ENCODE peak calls at places on chromosome 11, in ten cellular contexts. One of them, this sample, is unnamed.

GRCh38 chr11:46918087-46918751 is at the start of gene LRP4:
- DNase-seq in tibial artery: no peak
- DNase-seq in tibial nerve: no peak
- DNase-seq in H1: no peak
- DNase-seq in Peyer's patch: peak
- DNase-seq in RWPE2: no peak
- DNase-seq in DND-41: peak
- DNase-seq in GM13976: peak
- DNase-seq in HFF-Myc: no peak
- DNase-seq in psoas muscle: peak
- DNase-seq in this sample: peak

GRCh38 chr11:15918674-15919073 is 437.7 kb downstream of the SOX6 start:
- DNase-seq in tibial artery: no peak
- DNase-seq in tibial nerve: no peak
- DNase-seq in H1: no peak
- DNase-seq in Peyer's patch: no peak
- DNase-seq in RWPE2: no peak
- DNase-seq in DND-41: no peak
- DNase-seq in GM13976: no peak
- DNase-seq in HFF-Myc: no peak
- DNase-seq in psoas muscle: no peak
- DNase-seq in this sample: no peak

GRCh38 chr11:95512682-95513081 is 276.9 kb downstream of the FAM76B start:
- DNase-seq in tibial artery: peak
- DNase-seq in tibial nerve: peak
- DNase-seq in H1: no peak
- DNase-seq in Peyer's patch: peak
- DNase-seq in RWPE2: peak
- DNase-seq in DND-41: no peak
- DNase-seq in GM13976: no peak
- DNase-seq in HFF-Myc: no peak
- DNase-seq in psoas muscle: peak
- DNase-seq in this sample: peak

GRCh38 chr11:132744771-132745170 is 787.5 kb downstream of the OPCML start:
- DNase-seq in tibial artery: no peak
- DNase-seq in tibial nerve: no peak
- DNase-seq in H1: no peak
- DNase-seq in Peyer's patch: no peak
- DNase-seq in RWPE2: no peak
- DNase-seq in DND-41: no peak
- DNase-seq in GM13976: no peak
- DNase-seq in HFF-Myc: no peak
- DNase-seq in psoas muscle: no peak
- DNase-seq in this sample: no peak

GRCh38 chr11:34104680-34105078 is 750 bp upstream of the NAT10 start:
- DNase-seq in tibial artery: no peak
- DNase-seq in tibial nerve: no peak
- DNase-seq in H1: no peak
- DNase-seq in Peyer's patch: no peak
- DNase-seq in RWPE2: no peak
- DNase-seq in DND-41: no peak
- DNase-seq in GM13976: no peak
- DNase-seq in HFF-Myc: no peak
- DNase-seq in psoas muscle: no peak
- DNase-seq in this sample: no peak

GRCh38 chr11:31236052-31236652 is 133.4 kb downstream of the DCDC1 start:
- DNase-seq in tibial artery: no peak
- DNase-seq in tibial nerve: no peak
- DNase-seq in H1: no peak
- DNase-seq in Peyer's patch: no peak
- DNase-seq in RWPE2: no peak
- DNase-seq in DND-41: no peak
- DNase-seq in GM13976: no peak
- DNase-seq in HFF-Myc: no peak
- DNase-seq in psoas muscle: no peak
- DNase-seq in this sample: no peak

GRCh38 chr11:95704865-95705264 is 84.7 kb downstream of the FAM76B start:
- DNase-seq in tibial artery: no peak
- DNase-seq in tibial nerve: no peak
- DNase-seq in H1: no peak
- DNase-seq in Peyer's patch: no peak
- DNase-seq in RWPE2: no peak
- DNase-seq in DND-41: no peak
- DNase-seq in GM13976: no peak
- DNase-seq in HFF-Myc: no peak
- DNase-seq in psoas muscle: no peak
- DNase-seq in this sample: no peak

GRCh38 chr11:45933846-45934579 is 11.6 kb downstream of the LARGE2 start:
- DNase-seq in tibial artery: no peak
- DNase-seq in tibial nerve: no peak
- DNase-seq in H1: no peak
- DNase-seq in Peyer's patch: no peak
- DNase-seq in RWPE2: no peak
- DNase-seq in DND-41: no peak
- DNase-seq in GM13976: no peak
- DNase-seq in HFF-Myc: no peak
- DNase-seq in psoas muscle: no peak
- DNase-seq in this sample: no peak

GRCh38 chr11:692824-693414 is 2.1 kb downstream of the DEAF1 start:
- DNase-seq in tibial artery: no peak
- DNase-seq in tibial nerve: no peak
- DNase-seq in H1: no peak
- DNase-seq in Peyer's patch: no peak
- DNase-seq in RWPE2: no peak
- DNase-seq in DND-41: peak
- DNase-seq in GM13976: no peak
- DNase-seq in HFF-Myc: no peak
- DNase-seq in psoas muscle: no peak
- DNase-seq in this sample: no peak

GRCh38 chr11:1005913-1006312 is 30.6 kb downstream of the MUC6 start:
- DNase-seq in tibial artery: no peak
- DNase-seq in tibial nerve: peak
- DNase-seq in H1: no peak
- DNase-seq in Peyer's patch: no peak
- DNase-seq in RWPE2: no peak
- DNase-seq in DND-41: no peak
- DNase-seq in GM13976: no peak
- DNase-seq in HFF-Myc: no peak
- DNase-seq in psoas muscle: peak
- DNase-seq in this sample: no peak

GRCh38 chr11:121544956-121545355 is 92.2 kb upstream of the SORL1-AS1 start:
- DNase-seq in tibial artery: no peak
- DNase-seq in tibial nerve: no peak
- DNase-seq in H1: no peak
- DNase-seq in Peyer's patch: no peak
- DNase-seq in RWPE2: no peak
- DNase-seq in DND-41: peak
- DNase-seq in GM13976: no peak
- DNase-seq in HFF-Myc: no peak
- DNase-seq in psoas muscle: no peak
- DNase-seq in this sample: no peak

GRCh38 chr11:76512851-76513653 is 68.2 kb downstream of the EMSY start:
- DNase-seq in tibial artery: no peak
- DNase-seq in tibial nerve: no peak
- DNase-seq in H1: no peak
- DNase-seq in Peyer's patch: no peak
- DNase-seq in RWPE2: no peak
- DNase-seq in DND-41: no peak
- DNase-seq in GM13976: no peak
- DNase-seq in HFF-Myc: peak
- DNase-seq in psoas muscle: no peak
- DNase-seq in this sample: no peak

GRCh38 chr11:122804161-122804560 is 34.1 kb upstream of the CRTAM start:
- DNase-seq in tibial artery: no peak
- DNase-seq in tibial nerve: no peak
- DNase-seq in H1: no peak
- DNase-seq in Peyer's patch: no peak
- DNase-seq in RWPE2: no peak
- DNase-seq in DND-41: no peak
- DNase-seq in GM13976: no peak
- DNase-seq in HFF-Myc: no peak
- DNase-seq in psoas muscle: no peak
- DNase-seq in this sample: no peak

GRCh38 chr11:59783632-59784090 is 26.9 kb downstream of the MRPL16 start:
- DNase-seq in tibial artery: no peak
- DNase-seq in tibial nerve: no peak
- DNase-seq in H1: no peak
- DNase-seq in Peyer's patch: no peak
- DNase-seq in RWPE2: no peak
- DNase-seq in DND-41: no peak
- DNase-seq in GM13976: no peak
- DNase-seq in HFF-Myc: no peak
- DNase-seq in psoas muscle: no peak
- DNase-seq in this sample: no peak

GRCh38 chr11:2483426-2483825 is 38.6 kb downstream of the KCNQ1 start:
- DNase-seq in tibial artery: no peak
- DNase-seq in tibial nerve: no peak
- DNase-seq in H1: no peak
- DNase-seq in Peyer's patch: peak
- DNase-seq in RWPE2: no peak
- DNase-seq in DND-41: no peak
- DNase-seq in GM13976: no peak
- DNase-seq in HFF-Myc: no peak
- DNase-seq in psoas muscle: no peak
- DNase-seq in this sample: no peak

GRCh38 chr11:104995001-104995408 is 26.6 kb upstream of the CASP4 start:
- DNase-seq in tibial artery: no peak
- DNase-seq in tibial nerve: no peak
- DNase-seq in H1: no peak
- DNase-seq in Peyer's patch: no peak
- DNase-seq in RWPE2: no peak
- DNase-seq in DND-41: no peak
- DNase-seq in GM13976: no peak
- DNase-seq in HFF-Myc: no peak
- DNase-seq in psoas muscle: no peak
- DNase-seq in this sample: no peak

GRCh38 chr11:2991477-2992233 is 474 bp downstream of the NAP1L4 start:
- DNase-seq in tibial artery: no peak
- DNase-seq in tibial nerve: no peak
- DNase-seq in H1: no peak
- DNase-seq in Peyer's patch: no peak
- DNase-seq in RWPE2: no peak
- DNase-seq in DND-41: no peak
- DNase-seq in GM13976: no peak
- DNase-seq in HFF-Myc: no peak
- DNase-seq in psoas muscle: no peak
- DNase-seq in this sample: no peak

DNA sequence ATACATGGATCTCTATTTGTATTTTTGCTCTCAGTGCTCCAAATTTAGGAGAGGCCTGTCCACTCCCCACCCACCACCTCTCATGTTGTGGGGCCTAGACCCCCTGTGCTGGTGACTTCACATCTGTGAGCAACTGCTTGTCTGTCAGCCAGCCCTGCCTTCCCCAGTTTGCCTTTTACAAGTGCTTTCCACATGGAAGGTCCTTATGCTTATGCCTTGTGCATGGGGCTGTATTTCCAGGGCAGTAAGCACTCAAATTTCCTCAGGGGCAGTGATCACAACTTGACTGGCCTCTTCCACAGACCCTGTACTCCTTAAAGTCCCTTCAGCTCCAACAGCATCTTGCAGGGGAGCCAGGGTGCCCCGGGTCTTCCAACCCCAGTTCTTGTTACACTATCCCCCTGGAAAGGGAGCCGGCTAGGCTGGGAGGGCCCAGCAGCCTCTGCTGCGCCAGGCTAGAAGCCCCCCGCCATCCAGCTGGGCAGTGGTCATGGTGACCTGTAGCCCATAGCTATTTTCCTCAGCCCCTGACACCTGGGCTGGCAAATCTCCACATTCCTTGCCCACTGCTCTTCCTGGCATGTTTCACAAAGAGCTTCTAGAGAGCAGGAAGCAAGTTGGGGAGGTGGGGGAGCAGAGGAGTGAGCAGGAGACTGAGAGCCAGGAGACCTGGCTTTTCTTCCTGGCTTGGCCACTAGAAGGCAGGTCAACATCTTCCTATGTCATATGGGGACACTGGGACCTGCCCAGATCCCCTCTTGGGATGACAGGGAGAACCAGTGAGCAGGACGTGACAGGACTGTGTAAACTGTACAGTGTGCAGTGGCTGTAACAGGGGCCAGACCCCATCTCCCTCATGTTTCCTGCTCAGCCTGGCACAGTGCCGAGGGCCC is 29.7 kb downstream of the GDPD5 start:
- DNase-seq in tibial artery: no peak
- DNase-seq in tibial nerve: no peak
- DNase-seq in H1: peak
- DNase-seq in Peyer's patch: no peak
- DNase-seq in RWPE2: no peak
- DNase-seq in DND-41: no peak
- DNase-seq in GM13976: no peak
- DNase-seq in HFF-Myc: no peak
- DNase-seq in psoas muscle: no peak
- DNase-seq in this sample: no peak
- TF ChIP-seq CTCF in tibial artery: no peak
- TF ChIP-seq CTCF in tibial nerve: no peak
- TF ChIP-seq CTCF in H1: peak
- TF ChIP-seq CTCF in Peyer's patch: no peak
- TF ChIP-seq CTCF in RWPE2: peak
- TF ChIP-seq CTCF in DND-41: no peak
- TF ChIP-seq CTCF in GM13976: peak
- TF ChIP-seq CTCF in HFF-Myc: no peak
- TF ChIP-seq CTCF in psoas muscle: no peak
- TF ChIP-seq CTCF in this sample: no peak

GRCh38 chr11:113690619-113691569 is 15.2 kb downstream of the TMPRSS5 start:
- DNase-seq in tibial artery: no peak
- DNase-seq in tibial nerve: peak
- DNase-seq in H1: peak
- DNase-seq in Peyer's patch: peak
- DNase-seq in RWPE2: peak
- DNase-seq in DND-41: peak
- DNase-seq in GM13976: peak
- DNase-seq in HFF-Myc: peak
- DNase-seq in psoas muscle: peak
- DNase-seq in this sample: no peak
- TF ChIP-seq CTCF in tibial artery: no peak
- TF ChIP-seq CTCF in tibial nerve: peak
- TF ChIP-seq CTCF in H1: peak
- TF ChIP-seq CTCF in Peyer's patch: no peak
- TF ChIP-seq CTCF in RWPE2: peak
- TF ChIP-seq CTCF in DND-41: peak
- TF ChIP-seq CTCF in GM13976: peak
- TF ChIP-seq CTCF in HFF-Myc: peak
- TF ChIP-seq CTCF in psoas muscle: no peak
- TF ChIP-seq CTCF in this sample: no peak

GRCh38 chr11:10567466-10567865 is 999 bp downstream of the LYVE1 start:
- DNase-seq in tibial artery: no peak
- DNase-seq in tibial nerve: no peak
- DNase-seq in H1: no peak
- DNase-seq in Peyer's patch: no peak
- DNase-seq in RWPE2: no peak
- DNase-seq in DND-41: no peak
- DNase-seq in GM13976: no peak
- DNase-seq in HFF-Myc: no peak
- DNase-seq in psoas muscle: no peak
- DNase-seq in this sample: no peak
- TF ChIP-seq CTCF in tibial artery: no peak
- TF ChIP-seq CTCF in tibial nerve: no peak
- TF ChIP-seq CTCF in H1: no peak
- TF ChIP-seq CTCF in Peyer's patch: no peak
- TF ChIP-seq CTCF in RWPE2: no peak
- TF ChIP-seq CTCF in DND-41: no peak
- TF ChIP-seq CTCF in GM13976: no peak
- TF ChIP-seq CTCF in HFF-Myc: no peak
- TF ChIP-seq CTCF in psoas muscle: no peak
- TF ChIP-seq CTCF in this sample: no peak

GRCh38 chr11:62788991-62789390 is 1.8 kb downstream of the TMEM179B start:
- DNase-seq in tibial artery: no peak
- DNase-seq in tibial nerve: no peak
- DNase-seq in H1: no peak
- DNase-seq in Peyer's patch: no peak
- DNase-seq in RWPE2: no peak
- DNase-seq in DND-41: no peak
- DNase-seq in GM13976: no peak
- DNase-seq in HFF-Myc: no peak
- DNase-seq in psoas muscle: no peak
- DNase-seq in this sample: no peak
- TF ChIP-seq CTCF in tibial artery: no peak
- TF ChIP-seq CTCF in tibial nerve: no peak
- TF ChIP-seq CTCF in H1: peak
- TF ChIP-seq CTCF in Peyer's patch: no peak
- TF ChIP-seq CTCF in RWPE2: no peak
- TF ChIP-seq CTCF in DND-41: peak
- TF ChIP-seq CTCF in GM13976: no peak
- TF ChIP-seq CTCF in HFF-Myc: no peak
- TF ChIP-seq CTCF in psoas muscle: no peak
- TF ChIP-seq CTCF in this sample: no peak